ENCODE peak calls at places on chromosomes 5 and 9, in seven cellular contexts. One of them, this sample, is unnamed.

GRCh38 chr9:8486095-8486494 is 686.5 kb upstream of the DMAC1 start:
- DNase-seq in tibial nerve: peak; percentile 15
- DNase-seq in neural progenitor cell: peak; percentile 72
- DNase-seq in kidney: no peak
- DNase-seq in ovary: peak; percentile 42
- DNase-seq in pancreas: no peak
- DNase-seq in stomach: peak; percentile 28
- DNase-seq in this sample: peak; percentile 33

GRCh38 chr9:87276327-87276841 is 221.3 kb upstream of the DAPK1 start:
- DNase-seq in tibial nerve: no peak
- DNase-seq in neural progenitor cell: no peak
- DNase-seq in kidney: no peak
- DNase-seq in ovary: no peak
- DNase-seq in pancreas: no peak
- DNase-seq in stomach: no peak
- DNase-seq in this sample: no peak

GRCh38 chr9:72228282-72228681 is 79.0 kb downstream of the GDA start:
- DNase-seq in tibial nerve: no peak
- DNase-seq in neural progenitor cell: no peak
- DNase-seq in kidney: no peak
- DNase-seq in ovary: no peak
- DNase-seq in pancreas: no peak
- DNase-seq in stomach: no peak
- DNase-seq in this sample: no peak

GRCh38 chr9:125189011-125189360 is 617 bp downstream of the PPP6C start:
- DNase-seq in tibial nerve: no peak
- DNase-seq in neural progenitor cell: peak; percentile 61
- DNase-seq in kidney: peak; percentile 84
- DNase-seq in ovary: no peak
- DNase-seq in pancreas: no peak
- DNase-seq in stomach: peak; percentile 38
- DNase-seq in this sample: peak; percentile 41

GRCh38 chr5:98109561-98110006 is 663.9 kb upstream of the RGMB start:
- DNase-seq in tibial nerve: no peak
- DNase-seq in neural progenitor cell: no peak
- DNase-seq in kidney: no peak
- DNase-seq in ovary: no peak
- DNase-seq in pancreas: no peak
- DNase-seq in stomach: no peak
- DNase-seq in this sample: no peak

GRCh38 chr9:112061152-112061740 is 113.9 kb downstream of the SUSD1 start:
- DNase-seq in tibial nerve: no peak
- DNase-seq in neural progenitor cell: no peak
- DNase-seq in kidney: peak; percentile 82
- DNase-seq in ovary: no peak
- DNase-seq in pancreas: no peak
- DNase-seq in stomach: peak; percentile 55
- DNase-seq in this sample: no peak

GRCh38 chr9:34507556-34507955 is 15.2 kb downstream of the ENHO start:
- DNase-seq in tibial nerve: no peak
- DNase-seq in neural progenitor cell: no peak
- DNase-seq in kidney: no peak
- DNase-seq in ovary: no peak
- DNase-seq in pancreas: no peak
- DNase-seq in stomach: no peak
- DNase-seq in this sample: no peak

GRCh38 chr9:698276-698675 is 143.2 kb upstream of the DMRT1 start:
- DNase-seq in tibial nerve: no peak
- DNase-seq in neural progenitor cell: no peak
- DNase-seq in kidney: no peak
- DNase-seq in ovary: no peak
- DNase-seq in pancreas: no peak
- DNase-seq in stomach: no peak
- DNase-seq in this sample: no peak

GRCh38 chr9:103041961-103042360 is 46.8 kb downstream of the CYLC2 start:
- DNase-seq in tibial nerve: no peak
- DNase-seq in neural progenitor cell: no peak
- DNase-seq in kidney: no peak
- DNase-seq in ovary: no peak
- DNase-seq in pancreas: no peak
- DNase-seq in stomach: no peak
- DNase-seq in this sample: no peak

GRCh38 chr5:172596638-172597231 is 44.3 kb upstream of the NEURL1B start:
- DNase-seq in tibial nerve: no peak
- DNase-seq in neural progenitor cell: no peak
- DNase-seq in kidney: no peak
- DNase-seq in ovary: no peak
- DNase-seq in pancreas: no peak
- DNase-seq in stomach: no peak
- DNase-seq in this sample: peak; percentile 20

GRCh38 chr9:133162802-133163558 is 734 bp downstream of the GBGT1 start:
- DNase-seq in tibial nerve: no peak
- DNase-seq in neural progenitor cell: peak; percentile 28
- DNase-seq in kidney: peak; percentile 80
- DNase-seq in ovary: peak; percentile 57
- DNase-seq in pancreas: no peak
- DNase-seq in stomach: no peak
- DNase-seq in this sample: no peak

GRCh38 chr5:38922199-38922598 is 76.4 kb downstream of the OSMR start:
- DNase-seq in tibial nerve: peak; percentile 27
- DNase-seq in neural progenitor cell: peak; percentile 66
- DNase-seq in kidney: no peak
- DNase-seq in ovary: peak; percentile 65
- DNase-seq in pancreas: peak; percentile 25
- DNase-seq in stomach: peak; percentile 60
- DNase-seq in this sample: peak; percentile 60

GRCh38 chr5:34522599-34523381 is 133.3 kb upstream of the RAI14 start:
- DNase-seq in tibial nerve: peak; percentile 65
- DNase-seq in neural progenitor cell: peak; percentile 91
- DNase-seq in kidney: no peak
- DNase-seq in ovary: peak; percentile 60
- DNase-seq in pancreas: peak; percentile 52
- DNase-seq in stomach: peak; percentile 75
- DNase-seq in this sample: peak; percentile 86

GRCh38 chr5:34804913-34805312 is 34.1 kb upstream of the TTC23L start:
- DNase-seq in tibial nerve: no peak
- DNase-seq in neural progenitor cell: no peak
- DNase-seq in kidney: no peak
- DNase-seq in ovary: no peak
- DNase-seq in pancreas: no peak
- DNase-seq in stomach: no peak
- DNase-seq in this sample: no peak

GRCh38 chr9:35599763-35600604 is 5.1 kb upstream of the TESK1 start:
- DNase-seq in tibial nerve: no peak
- DNase-seq in neural progenitor cell: peak; percentile 33
- DNase-seq in kidney: no peak
- DNase-seq in ovary: no peak
- DNase-seq in pancreas: no peak
- DNase-seq in stomach: no peak
- DNase-seq in this sample: no peak

GRCh38 chr5:35884125-35884788 is 27.6 kb downstream of the IL7R start:
- DNase-seq in tibial nerve: no peak
- DNase-seq in neural progenitor cell: no peak
- DNase-seq in kidney: no peak
- DNase-seq in ovary: no peak
- DNase-seq in pancreas: no peak
- DNase-seq in stomach: no peak
- DNase-seq in this sample: no peak

GRCh38 chr5:172887735-172888134 is 53.7 kb downstream of the ERGIC1 start:
- DNase-seq in tibial nerve: no peak
- DNase-seq in neural progenitor cell: no peak
- DNase-seq in kidney: no peak
- DNase-seq in ovary: peak; percentile 82
- DNase-seq in pancreas: no peak
- DNase-seq in stomach: no peak
- DNase-seq in this sample: no peak

DNA sequence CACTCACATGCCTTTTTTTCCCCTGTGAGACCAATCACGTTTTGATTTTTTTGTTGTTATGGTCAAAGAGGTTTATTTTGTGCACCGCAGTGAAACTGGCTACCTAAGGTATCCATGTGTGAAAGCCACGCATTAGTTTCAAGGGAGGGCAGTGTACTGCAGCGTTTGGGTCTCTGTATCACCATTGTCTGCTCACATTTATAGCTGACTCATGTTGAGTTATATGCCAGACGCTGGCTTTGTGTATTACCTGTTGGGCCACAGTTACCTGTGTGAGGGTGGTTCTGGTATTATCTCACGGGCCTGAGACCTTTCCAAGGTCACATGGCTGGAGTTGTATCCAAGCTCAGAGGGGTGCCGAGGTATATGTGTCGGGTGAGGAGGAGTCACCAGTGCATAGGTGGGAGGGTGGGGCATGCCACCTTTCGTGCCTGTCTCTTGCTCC is 75.8 kb downstream of the ARHGAP26 start:
- DNase-seq in tibial nerve: no peak
- DNase-seq in neural progenitor cell: no peak
- DNase-seq in kidney: no peak
- DNase-seq in ovary: no peak
- DNase-seq in pancreas: no peak
- DNase-seq in stomach: peak; percentile 38
- DNase-seq in this sample: no peak
- H3K4me1 ChIP-seq in tibial nerve: no peaks in the 10 kb centered on the region
- H3K4me1 ChIP-seq in neural progenitor cell: peaks cover 7% of the 10 kb centered on the region
- H3K4me1 ChIP-seq in kidney: peaks cover 8% of the 10 kb centered on the region
- H3K4me1 ChIP-seq in ovary: peaks cover 6% of the 10 kb centered on the region
- H3K4me1 ChIP-seq in pancreas: peaks cover 14% of the 10 kb centered on the region
- H3K4me1 ChIP-seq in stomach: peaks cover 73% of the 10 kb centered on the region
- H3K4me1 ChIP-seq in this sample: peaks cover 22% of the 10 kb centered on the region

DNA sequence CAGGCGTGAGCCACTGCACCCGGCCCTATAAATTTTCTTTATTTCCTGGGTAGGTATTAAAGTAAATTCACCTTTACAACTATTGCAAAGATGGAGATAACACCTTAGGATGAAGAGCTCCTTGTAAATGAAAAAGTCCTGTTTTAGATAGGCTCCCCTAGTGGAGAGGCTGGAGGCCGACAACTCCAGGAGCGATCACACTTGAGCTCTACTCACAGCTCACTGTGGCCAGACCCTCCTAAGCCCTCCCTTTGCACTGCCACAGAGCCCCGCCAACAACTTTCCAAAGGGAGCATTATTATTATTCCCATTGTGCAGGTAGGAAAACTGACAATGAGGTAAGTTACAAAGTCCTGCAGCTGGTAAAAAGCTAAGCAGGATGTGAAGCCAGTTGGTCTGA is 139.1 kb upstream of the ERCC6L2 start:
- DNase-seq in tibial nerve: no peak
- DNase-seq in neural progenitor cell: peak; percentile 52
- DNase-seq in kidney: no peak
- DNase-seq in ovary: no peak
- DNase-seq in pancreas: no peak
- DNase-seq in stomach: no peak
- DNase-seq in this sample: no peak
- TF ChIP-seq CTCF in tibial nerve: peak; percentile 26
- TF ChIP-seq CTCF in neural progenitor cell: peak; percentile 56
- TF ChIP-seq CTCF in kidney: no peak
- TF ChIP-seq CTCF in ovary: no peak
- TF ChIP-seq CTCF in pancreas: no peak
- TF ChIP-seq CTCF in stomach: no peak
- TF ChIP-seq CTCF in this sample: peak; percentile 54

GRCh38 chr5:2687746-2688145 is 63.7 kb downstream of the IRX2 start:
- DNase-seq in tibial nerve: no peak
- DNase-seq in neural progenitor cell: no peak
- DNase-seq in kidney: no peak
- DNase-seq in ovary: no peak
- DNase-seq in pancreas: no peak
- DNase-seq in stomach: no peak
- DNase-seq in this sample: no peak
- H3K9me3 ChIP-seq in tibial nerve: no peaks in the 10 kb centered on the region
- H3K9me3 ChIP-seq in neural progenitor cell: no peaks in the 10 kb centered on the region
- H3K9me3 ChIP-seq in kidney: peaks cover 12% of the 10 kb centered on the region
- H3K9me3 ChIP-seq in ovary: no peaks in the 10 kb centered on the region
- H3K9me3 ChIP-seq in pancreas: no peaks in the 10 kb centered on the region
- H3K9me3 ChIP-seq in stomach: peaks cover 9% of the 10 kb centered on the region
- H3K9me3 ChIP-seq in this sample: no peaks in the 10 kb centered on the region

DNA sequence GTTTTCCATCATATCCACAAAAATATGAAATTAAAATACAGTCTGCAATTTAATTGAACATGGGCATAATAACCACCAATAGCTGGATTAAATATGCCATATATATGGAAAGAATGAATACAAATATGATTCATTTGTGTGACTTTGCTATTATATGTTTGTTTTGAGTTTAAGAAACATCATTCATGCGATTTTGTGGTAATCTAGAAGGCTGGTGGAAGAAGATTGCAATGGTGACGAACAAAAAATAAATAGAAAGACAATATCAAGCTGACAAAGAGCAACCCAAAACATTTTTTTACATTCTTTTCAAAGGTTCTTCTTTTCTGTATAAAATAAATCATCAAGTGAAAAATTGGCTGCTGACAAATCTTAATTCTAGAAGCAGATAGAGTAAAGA is 610.0 kb downstream of the MAT2B start:
- DNase-seq in tibial nerve: no peak
- DNase-seq in neural progenitor cell: no peak
- DNase-seq in kidney: no peak
- DNase-seq in ovary: no peak
- DNase-seq in pancreas: no peak
- DNase-seq in stomach: no peak
- DNase-seq in this sample: no peak
- H3K4me1 ChIP-seq in tibial nerve: no peaks in the 10 kb centered on the region
- H3K4me1 ChIP-seq in neural progenitor cell: no peaks in the 10 kb centered on the region
- H3K4me1 ChIP-seq in kidney: no peaks in the 10 kb centered on the region
- H3K4me1 ChIP-seq in ovary: no peaks in the 10 kb centered on the region
- H3K4me1 ChIP-seq in pancreas: no peaks in the 10 kb centered on the region
- H3K4me1 ChIP-seq in stomach: no peaks in the 10 kb centered on the region
- H3K4me1 ChIP-seq in this sample: no peaks in the 10 kb centered on the region

GRCh38 chr5:165457854-165458481 is 1952.5 kb downstream of the MAT2B start:
- DNase-seq in tibial nerve: no peak
- DNase-seq in neural progenitor cell: peak; percentile 64
- DNase-seq in kidney: no peak
- DNase-seq in ovary: no peak
- DNase-seq in pancreas: peak; percentile 21
- DNase-seq in stomach: no peak
- DNase-seq in this sample: no peak
- TF ChIP-seq CTCF in tibial nerve: no peak
- TF ChIP-seq CTCF in neural progenitor cell: peak; percentile 80
- TF ChIP-seq CTCF in kidney: peak; percentile 30
- TF ChIP-seq CTCF in ovary: no peak
- TF ChIP-seq CTCF in pancreas: peak; percentile 46
- TF ChIP-seq CTCF in stomach: no peak
- TF ChIP-seq CTCF in this sample: peak; percentile 72

GRCh38 chr5:63011158-63011557 is 432.5 kb downstream of the LRRC70 start:
- DNase-seq in tibial nerve: no peak
- DNase-seq in neural progenitor cell: no peak
- DNase-seq in kidney: no peak
- DNase-seq in ovary: no peak
- DNase-seq in pancreas: no peak
- DNase-seq in stomach: no peak
- DNase-seq in this sample: no peak

DNA sequence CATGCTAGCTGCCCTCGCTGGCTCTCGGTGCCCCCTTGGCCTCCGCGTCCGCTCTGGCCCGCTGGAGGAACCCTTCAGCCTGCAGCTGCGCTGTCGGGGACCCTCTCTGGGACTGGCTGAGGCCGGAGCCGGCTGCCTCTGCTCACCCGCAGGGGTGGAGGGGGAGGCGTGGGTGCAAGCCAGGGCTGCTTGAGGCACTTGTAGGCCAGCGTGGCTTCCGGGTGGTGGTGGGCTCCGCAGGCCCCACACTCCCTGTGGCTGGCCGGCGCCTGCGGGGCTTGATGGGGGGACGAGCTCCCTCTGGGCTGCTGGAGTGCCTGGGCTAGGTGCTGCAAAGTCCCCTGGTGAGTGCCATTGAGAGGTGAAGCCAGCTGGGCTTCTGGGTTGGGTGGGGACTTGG is 429.6 kb downstream of the LRRC70 start:
- DNase-seq in tibial nerve: no peak
- DNase-seq in neural progenitor cell: no peak
- DNase-seq in kidney: peak; percentile 69
- DNase-seq in ovary: no peak
- DNase-seq in pancreas: no peak
- DNase-seq in stomach: no peak
- DNase-seq in this sample: no peak
- H3K9me3 ChIP-seq in tibial nerve: no peaks in the 10 kb centered on the region
- H3K9me3 ChIP-seq in neural progenitor cell: peaks cover 7% of the 10 kb centered on the region
- H3K9me3 ChIP-seq in kidney: peaks cover 7% of the 10 kb centered on the region
- H3K9me3 ChIP-seq in ovary: no peaks in the 10 kb centered on the region
- H3K9me3 ChIP-seq in pancreas: no peaks in the 10 kb centered on the region
- H3K9me3 ChIP-seq in stomach: peaks cover 49% of the 10 kb centered on the region
- H3K9me3 ChIP-seq in this sample: peaks cover 9% of the 10 kb centered on the region